ENCODE peak calls at places on chromosomes 6 and 20, in four cellular contexts. I is neural crest cell, C is suprapubic skin, Z is heart right ventricle. A is an unnamed sample.

GRCh38 chr20:63224272-63225081 is 8.5 kb upstream of the YTHDF1 start:
- DNase-seq in Z (peak), C (no peak), I (no peak), A (no peak)

GRCh38 chr6:127255286-127255685 is 11.4 kb upstream of the RNF146 start:
- DNase-seq in I (no peak), Z (no peak), C (no peak), A (no peak)

GRCh38 chr6:88481519-88481918 is 315.4 kb upstream of the CNR1 start:
- DNase-seq in I (no peak), C (no peak), Z (no peak), A (no peak)

GRCh38 chr20:51511861-51512619 is 30.5 kb downstream of the NFATC2 start:
- DNase-seq in C (no peak), I (no peak), Z (no peak), A (no peak)

GRCh38 chr6:31725502-31726350 is 2.6 kb downstream of the MPIG6B start:
- DNase-seq in C (no peak), Z (no peak), I (no peak), A (no peak)

GRCh38 chr20:53643031-53643832 is 49.6 kb upstream of the ZNF217 start:
- DNase-seq in Z (no peak), I (no peak), C (no peak), A (no peak)

GRCh38 chr20:57548177-57549058 is 12.5 kb upstream of the PCK1 start:
- DNase-seq in C (no peak), I (no peak), Z (no peak), A (no peak)

GRCh38 chr20:33791959-33792597 is 19.1 kb upstream of the CHMP4B start:
- DNase-seq in I (peak), Z (peak), C (no peak), A (peak)

GRCh38 chr6:7463785-7464184 is 74.2 kb downstream of the RIOK1 start:
- DNase-seq in Z (no peak), C (no peak), I (no peak), A (peak)

GRCh38 chr6:131825946-131826345 is 18.1 kb downstream of the ENPP1 start:
- DNase-seq in I (no peak), C (no peak), Z (no peak), A (no peak)

DNA sequence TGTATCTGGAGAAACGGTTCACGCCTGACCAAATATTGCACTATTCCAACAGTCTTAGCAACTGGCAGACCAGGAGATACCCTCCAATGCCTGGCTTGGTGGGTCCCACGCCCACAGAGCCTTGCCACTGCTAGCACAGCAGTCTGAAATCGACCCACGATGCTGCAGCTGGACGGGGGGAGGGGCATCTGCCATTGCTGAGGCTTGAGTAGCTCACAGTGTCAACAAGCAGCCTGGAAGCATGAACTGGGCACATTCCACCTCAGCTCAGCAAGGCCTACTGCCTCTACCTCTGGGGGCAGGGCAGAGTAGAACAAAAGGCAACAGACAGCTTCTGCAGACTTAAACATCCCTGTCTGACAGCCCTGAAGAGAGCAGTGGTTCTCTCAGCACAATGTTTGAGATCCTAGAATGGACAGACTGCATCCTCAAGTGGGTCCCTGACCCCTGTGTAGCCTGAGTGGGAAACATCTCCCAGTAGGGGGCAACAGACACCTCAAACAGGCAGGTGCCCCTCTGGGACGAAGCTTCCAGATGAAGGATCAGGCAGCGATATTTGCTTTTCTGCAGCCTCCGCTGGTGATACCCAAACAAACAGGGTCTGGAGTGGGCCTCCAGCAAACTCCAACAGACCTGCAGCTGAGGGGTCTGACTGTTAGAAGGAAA is 90.0 kb upstream of the ECI2 start:
- DNase-seq in Z (no peak), C (no peak), I (peak), A (peak)
- TF ChIP-seq CTCF in Z (no peak), C (no peak), I (peak), A (peak)

GRCh38 chr6:105137388-105137787 is 42.4 kb downstream of the POPDC3 start:
- DNase-seq in Z (peak), C (no peak), I (no peak), A (peak)

GRCh38 chr6:105135907-105136432 is 43.8 kb downstream of the POPDC3 start:
- DNase-seq in I (no peak), C (no peak), Z (no peak), A (no peak)

GRCh38 chr6:105138141-105138540 is 41.7 kb downstream of the POPDC3 start:
- DNase-seq in C (no peak), I (no peak), Z (no peak), A (no peak)

GRCh38 chr6:105136433-105137350 is 43.1 kb downstream of the POPDC3 start:
- DNase-seq in I (peak), Z (peak), C (peak), A (peak)

GRCh38 chr6:105135056-105135455 is 44.8 kb downstream of the POPDC3 start:
- DNase-seq in Z (peak), I (no peak), C (no peak), A (no peak)
- TF ChIP-seq CTCF in Z (no peak), I (peak), C (no peak), A (no peak)

GRCh38 chr6:115972679-115973078 is 88.0 kb downstream of the FRK start:
- DNase-seq in C (no peak), I (no peak), Z (no peak), A (no peak)

GRCh38 chr6:115969930-115970273 is 90.8 kb downstream of the FRK start:
- DNase-seq in I (no peak), Z (no peak), C (no peak), A (no peak)

GRCh38 chr6:115971785-115972184 is 88.9 kb downstream of the FRK start:
- DNase-seq in I (no peak), Z (no peak), C (no peak), A (no peak)

GRCh38 chr6:115969207-115969929 is 91.3 kb downstream of the FRK start:
- DNase-seq in Z (peak), I (no peak), C (no peak), A (no peak)
- TF ChIP-seq CTCF in Z (no peak), I (no peak), C (no peak), A (no peak)

GRCh38 chr20:61161649-61162210 is 90.3 kb upstream of the CDH4 start:
- DNase-seq in I (no peak), Z (no peak), C (no peak), A (no peak)
- TF ChIP-seq CTCF in I (no peak), Z (peak), C (no peak), A (no peak)

GRCh38 chr6:135438907-135439535 is 58.5 kb downstream of the AHI1 start:
- DNase-seq in I (no peak), Z (no peak), C (no peak), A (no peak)
- TF ChIP-seq CTCF in I (peak), Z (peak), C (no peak), A (peak)

DNA sequence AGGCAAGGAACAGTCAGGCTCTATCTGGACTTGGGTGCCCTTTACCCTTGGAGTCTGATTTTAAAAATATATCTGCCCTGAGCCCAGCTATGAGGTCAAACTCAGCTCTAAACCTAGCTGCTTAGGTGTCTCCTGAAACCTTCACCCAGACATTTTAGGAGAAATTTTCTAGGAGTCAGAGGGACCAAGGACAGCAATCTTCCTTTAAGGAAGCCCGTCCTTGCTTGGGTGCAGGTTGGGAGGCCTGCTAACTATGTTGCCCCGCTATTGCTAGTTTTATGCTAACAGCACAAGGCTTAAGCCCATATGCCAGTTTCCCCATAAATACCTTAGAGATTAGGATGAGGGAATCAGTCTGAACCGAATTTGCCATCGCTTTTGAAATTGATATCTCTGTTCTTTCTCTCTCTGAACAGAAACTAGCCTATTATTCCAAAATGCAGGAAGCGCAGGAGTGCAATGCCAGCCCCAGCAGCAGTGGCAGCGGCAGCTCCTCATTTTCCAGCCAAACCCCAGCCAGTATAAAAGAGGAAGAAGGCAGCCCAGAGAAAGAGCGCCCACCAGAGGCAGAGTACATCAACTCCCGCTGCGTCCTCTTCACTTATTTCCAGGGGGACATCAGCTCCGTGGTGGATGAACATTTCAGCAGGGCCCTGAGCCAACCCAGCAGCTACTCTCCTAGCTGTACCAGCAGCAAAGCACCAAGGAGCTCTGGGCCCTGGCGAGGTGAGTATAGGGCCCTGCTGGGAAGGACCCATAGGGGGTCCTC is 2.6 kb downstream of the VGLL2 start:
- DNase-seq in C (no peak), I (no peak), Z (no peak), A (peak)
- TF ChIP-seq CTCF in C (no peak), I (peak), Z (no peak), A (peak)

GRCh38 chr6:75284285-75285155 is at the start of gene TMEM30A:
- DNase-seq in I (peak), Z (peak), C (peak), A (peak)
- TF ChIP-seq CTCF in I (no peak), Z (no peak), C (no peak), A (no peak)

GRCh38 chr20:38131588-38132121 is 33.4 kb downstream of the TGM2 start:
- DNase-seq in I (no peak), C (no peak), Z (no peak), A (no peak)
- TF ChIP-seq CTCF in I (no peak), C (no peak), Z (no peak), A (no peak)

A was measured in nephron progenitor cell.